ENCODE peak calls at places on chromosomes 7 and 10, in five cellular contexts. I is astrocyte of the spinal cord, S is kidney epithelial cell, E is PC-3, C is right lobe of liver. D is an unnamed sample.

GRCh38 chr7:104185346-104185745 is 22.5 kb downstream of the ORC5 start:
- DNase-seq in I (no peak), S (no peak), E (peak), C (no peak), D (no peak)

GRCh38 chr7:50469181-50469580 is 19.0 kb upstream of the FIGNL1 start:
- DNase-seq in I (no peak), S (no peak), E (no peak), C (no peak), D (no peak)

GRCh38 chr7:50733552-50733951 is 49.1 kb downstream of the GRB10 start:
- DNase-seq in I (peak), S (peak), E (peak), C (no peak), D (no peak)

GRCh38 chr10:12050528-12050927 is 7.9 kb upstream of the UPF2 start:
- DNase-seq in I (no peak), S (no peak), E (no peak), C (no peak), D (no peak)

GRCh38 chr10:97590082-97590747 is 694 bp downstream of the C10orf62 start:
- DNase-seq in I (no peak), S (no peak), E (no peak), C (peak), D (no peak)

GRCh38 chr7:50560865-50561351 is 4.3 kb downstream of the DDC start:
- DNase-seq in I (no peak), S (no peak), E (no peak), C (peak), D (no peak)

GRCh38 chr7:45157653-45158401 is at the start of gene RAMP3:
- DNase-seq in I (no peak), S (no peak), E (no peak), C (no peak), D (no peak)

GRCh38 chr10:100812978-100813377 is 67.6 kb downstream of the PAX2 start:
- DNase-seq in I (no peak), S (no peak), E (no peak), C (no peak), D (no peak)

GRCh38 chr7:50667789-50668226 is 102.6 kb upstream of the DDC start:
- DNase-seq in I (no peak), S (no peak), E (no peak), C (no peak), D (no peak)

GRCh38 chr7:84837405-84837804 is 349.5 kb downstream of the SEMA3D start:
- DNase-seq in I (peak), S (no peak), E (no peak), C (no peak), D (no peak)

GRCh38 chr10:1379601-1380000 is 323.4 kb downstream of the WDR37 start:
- DNase-seq in I (no peak), S (no peak), E (no peak), C (no peak), D (no peak)

GRCh38 chr10:100749309-100750217 is 4.2 kb downstream of the PAX2 start:
- DNase-seq in I (no peak), S (no peak), E (no peak), C (no peak), D (no peak)

GRCh38 chr7:140010194-140010895 is 52.4 kb downstream of the PARP12 start:
- DNase-seq in I (no peak), S (no peak), E (no peak), C (no peak), D (no peak)

GRCh38 chr10:30784521-30784895 is 155.0 kb upstream of the LYZL2 start:
- DNase-seq in I (peak), S (no peak), E (no peak), C (no peak), D (no peak)

GRCh38 chr10:88853155-88853554 is 1.5 kb upstream of the ANKRD22 start:
- DNase-seq in I (no peak), S (no peak), E (no peak), C (no peak), D (no peak)

GRCh38 chr7:101018271-101019167 is 1.4 kb upstream of the MUC17 start:
- DNase-seq in I (no peak), S (no peak), E (no peak), C (no peak), D (no peak)

GRCh38 chr10:43316988-43317387 is 50.1 kb upstream of the RASGEF1A start:
- DNase-seq in I (no peak), S (no peak), E (peak), C (no peak), D (no peak)

GRCh38 chr10:132454296-132455198 is 57.5 kb downstream of the PWWP2B start:
- DNase-seq in I (no peak), S (no peak), E (no peak), C (no peak), D (no peak)

GRCh38 chr10:132451506-132452215 is 54.7 kb downstream of the PWWP2B start:
- DNase-seq in I (no peak), S (no peak), E (no peak), C (peak), D (no peak)

GRCh38 chr10:132452651-132453469 is 55.9 kb downstream of the PWWP2B start:
- DNase-seq in I (peak), S (peak), E (peak), C (peak), D (peak)

GRCh38 chr10:132452216-132452650 is 55.2 kb downstream of the PWWP2B start:
- DNase-seq in I (no peak), S (no peak), E (no peak), C (peak), D (no peak)

DNA sequence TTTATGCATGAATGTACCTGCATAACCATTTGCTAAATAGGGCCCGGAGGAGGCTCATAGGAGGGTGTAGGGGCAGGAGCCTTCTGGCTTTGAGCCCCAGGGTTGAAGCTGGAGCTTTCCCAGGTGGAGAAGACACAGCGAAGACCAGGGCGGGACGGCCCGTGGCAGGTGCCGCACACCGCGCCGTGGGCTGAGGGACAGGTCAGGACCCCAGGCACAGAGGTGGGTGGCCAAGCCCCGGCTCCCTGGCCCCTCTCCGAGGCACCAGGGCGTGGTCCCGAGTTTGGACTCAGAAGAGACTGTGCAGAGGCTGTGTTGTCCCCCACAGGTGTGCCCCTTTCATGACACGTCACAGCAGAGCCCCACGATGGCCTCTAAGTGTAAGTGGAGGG is 56.5 kb downstream of the PWWP2B start:
- DNase-seq in I (no peak), S (no peak), E (no peak), C (no peak), D (no peak)
- H3K4me3 ChIP-seq in I (no peak), S (no peak), E (peak), C (no peak), D (peak)

GRCh38 chr7:1074593-1075431 is 13.1 kb upstream of the GPER1 start:
- DNase-seq in I (no peak), S (no peak), E (no peak), C (no peak), D (no peak)
- TF ChIP-seq CTCF in I (no peak), S (no peak), E (no peak), C (no peak), D (no peak)

GRCh38 chr7:28329616-28330373 is 82.5 kb upstream of the CREB5 start:
- DNase-seq in I (no peak), S (no peak), E (no peak), C (no peak), D (no peak)
- H3K4me3 ChIP-seq in I (no peak), S (no peak), E (no peak), C (no peak), D (no peak)

GRCh38 chr7:151124205-151124880 is 38.1 kb downstream of the AGAP3 start:
- DNase-seq in I (no peak), S (no peak), E (no peak), C (no peak), D (no peak)

GRCh38 chr7:151122276-151122675 is 36.0 kb downstream of the AGAP3 start:
- DNase-seq in I (no peak), S (no peak), E (no peak), C (no peak), D (no peak)

GRCh38 chr7:151124899-151125399 is 38.7 kb downstream of the AGAP3 start:
- DNase-seq in I (no peak), S (no peak), E (no peak), C (no peak), D (no peak)

GRCh38 chr7:151122794-151123484 is 36.7 kb downstream of the AGAP3 start:
- DNase-seq in I (no peak), S (no peak), E (no peak), C (no peak), D (no peak)

DNA sequence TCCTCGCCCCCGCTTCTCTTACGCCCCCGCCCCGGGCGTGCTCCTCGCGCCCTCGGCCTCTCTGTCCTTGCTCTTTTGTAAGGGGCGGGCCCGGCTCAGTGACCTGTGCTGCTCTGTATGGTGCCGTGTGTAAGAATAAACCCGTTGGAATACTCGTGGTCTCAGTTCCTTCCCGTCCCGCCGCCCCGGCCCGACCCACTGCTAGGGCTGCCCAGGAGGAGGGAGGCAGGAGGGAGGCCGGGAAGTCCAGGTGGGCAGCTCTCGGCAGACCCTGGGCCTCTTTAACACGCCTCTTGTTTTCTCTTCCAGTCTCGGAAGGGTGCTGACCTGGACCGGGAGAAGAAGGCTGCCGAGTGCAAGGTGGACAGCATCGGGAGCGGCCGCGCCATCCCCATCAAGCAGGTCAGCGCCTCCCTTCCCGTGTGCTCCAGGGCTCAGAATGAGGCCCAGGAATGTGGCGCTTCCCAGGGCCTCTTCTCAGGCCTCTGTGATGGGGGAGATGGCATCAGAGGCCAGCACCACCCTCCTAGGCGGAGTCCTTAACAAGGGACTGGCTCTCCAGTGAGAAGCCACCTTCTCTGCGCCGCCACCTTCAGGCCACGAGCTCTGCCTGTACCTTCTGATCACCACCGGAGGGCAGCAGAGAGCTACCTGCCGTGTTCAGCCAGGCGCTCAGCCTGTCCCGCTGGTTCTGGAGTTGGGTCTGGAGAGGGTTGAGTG is 37.4 kb downstream of the AGAP3 start:
- DNase-seq in I (peak), S (peak), E (peak), C (peak), D (peak)
- TF ChIP-seq CTCF in I (peak), S (peak), E (peak), C (peak), D (peak)

DNA sequence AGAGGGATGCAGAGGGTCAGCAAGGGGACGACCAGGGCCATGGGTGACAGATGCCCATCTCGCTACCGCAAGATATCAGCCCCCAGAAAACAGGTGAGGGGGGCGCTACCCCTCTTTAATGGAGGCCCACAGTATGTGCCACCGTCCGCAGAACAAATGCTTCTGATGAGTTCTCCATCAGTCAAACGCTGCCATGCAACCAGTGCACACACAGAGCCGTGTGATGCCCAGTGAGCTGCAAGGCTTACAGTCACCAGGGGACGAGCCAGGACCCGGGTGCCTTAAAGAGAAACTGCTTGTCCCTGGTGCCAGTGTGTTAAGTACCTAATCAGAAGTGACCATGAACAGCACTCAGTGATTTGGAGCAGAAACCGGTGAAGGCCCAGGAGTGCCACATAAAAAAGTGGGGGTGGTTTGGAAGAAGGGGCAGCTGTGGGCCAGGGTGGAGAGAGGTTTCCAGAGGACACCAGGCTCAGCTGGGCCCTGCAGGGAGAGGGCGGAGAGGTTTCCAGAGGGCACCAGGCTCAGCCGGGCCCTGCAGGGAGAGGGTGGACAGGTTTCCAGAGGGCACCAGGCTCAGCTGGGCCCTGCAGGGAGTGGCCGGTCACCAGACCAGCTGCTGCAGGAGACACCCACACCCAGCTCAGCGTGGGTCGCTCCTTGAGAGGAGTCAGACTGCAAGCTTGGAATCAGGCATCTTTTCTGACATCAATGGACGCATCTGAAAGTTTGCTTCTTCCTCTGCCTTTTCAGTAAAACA is 50.9 kb downstream of the TCERG1L start:
- DNase-seq in I (no peak), S (no peak), E (no peak), C (peak), D (no peak)
- H3K4me3 ChIP-seq in I (no peak), S (no peak), E (no peak), C (no peak), D (no peak)

GRCh38 chr7:26166681-26167266 is 14.8 kb downstream of the NFE2L3 start:
- DNase-seq in I (no peak), S (no peak), E (peak), C (no peak), D (no peak)

GRCh38 chr7:26167293-26167934 is 15.4 kb downstream of the NFE2L3 start:
- DNase-seq in I (no peak), S (no peak), E (no peak), C (no peak), D (no peak)

GRCh38 chr7:26170663-26171062 is 18.7 kb downstream of the NFE2L3 start:
- DNase-seq in I (no peak), S (no peak), E (no peak), C (no peak), D (no peak)

GRCh38 chr7:26169271-26169670 is 17.3 kb downstream of the NFE2L3 start:
- DNase-seq in I (no peak), S (no peak), E (peak), C (no peak), D (no peak)

GRCh38 chr7:26168458-26169023 is 16.5 kb downstream of the NFE2L3 start:
- DNase-seq in I (no peak), S (no peak), E (no peak), C (no peak), D (no peak)
- TF ChIP-seq CTCF in I (no peak), S (no peak), E (no peak), C (no peak), D (peak)

DNA sequence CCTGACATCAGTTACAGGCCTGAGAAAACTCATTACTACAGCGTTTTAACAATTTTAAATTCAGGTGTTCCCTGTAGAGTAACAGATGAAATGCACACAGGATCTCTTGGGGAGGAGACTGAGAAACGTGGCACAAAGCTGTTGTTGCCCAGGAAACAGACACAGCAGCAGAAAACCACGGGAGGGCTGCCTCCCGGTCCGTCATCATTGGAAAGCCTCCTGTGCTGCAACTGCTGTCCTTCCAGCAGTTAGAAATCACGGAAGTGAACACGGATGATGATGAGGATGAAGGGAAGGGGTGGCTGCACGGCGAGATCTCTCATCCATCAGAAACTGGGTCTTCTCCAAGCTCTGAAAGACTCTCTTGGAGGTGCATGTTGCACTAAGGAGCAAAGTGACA is 94.6 kb upstream of the RNF32 start:
- DNase-seq in I (peak), S (no peak), E (no peak), C (no peak), D (no peak)
- H3K4me3 ChIP-seq in I (no peak), S (no peak), E (no peak), C (no peak), D (no peak)